ENCODE peak calls at places on chromosomes 13 and 19, in eight cellular contexts. S is hepatocyte, B is cardiac muscle cell, W is psoas muscle, Y is lower lobe of right lung, H is gastrocnemius medialis, N is left ventricle myocardium inferior, L is pancreas. O is an unnamed sample.
A peak's percentile ranks its signal among the peaks of the same experiment; 100 is the strongest.

GRCh38 chr13:32056316-32056715 is 24.7 kb downstream of the FRY start:
- DNase-seq in S (no peak), B (no peak), W (no peak), Y (no peak), H (no peak), N (no peak), L (no peak), O (no peak)

GRCh38 chr19:18531485-18531884 is 9.6 kb upstream of the ELL start:
- DNase-seq in S (no peak), B (no peak), W (no peak), Y (no peak), H (no peak), N (no peak), L (no peak), O (no peak)

GRCh38 chr19:56839665-56840451 is 668 bp downstream of the PEG3 start:
- DNase-seq in S (no peak), B (peak; percentile 96), W (peak; percentile 93), Y (peak; percentile 89), H (peak; percentile 75), N (peak; percentile 93), L (peak; percentile 95), O (peak; percentile 72)

GRCh38 chr13:37058801-37059135 is 720 bp downstream of the SUPT20H start:
- DNase-seq in S (peak; percentile 49), B (peak; percentile 34), W (no peak), Y (no peak), H (no peak), N (no peak), L (no peak), O (peak; percentile 40)

GRCh38 chr13:73250061-73250460 is 191.3 kb downstream of the KLF5 start:
- DNase-seq in S (no peak), B (no peak), W (no peak), Y (no peak), H (no peak), N (no peak), L (no peak), O (no peak)

GRCh38 chr19:30078381-30078910 is 136.4 kb downstream of the URI1 start:
- DNase-seq in S (no peak), B (no peak), W (peak; percentile 20), Y (no peak), H (no peak), N (no peak), L (no peak), O (no peak)

GRCh38 chr13:48585456-48585840 is 52.6 kb upstream of the RCBTB2 start:
- DNase-seq in S (no peak), B (peak; percentile 88), W (no peak), Y (no peak), H (no peak), N (no peak), L (no peak), O (peak; percentile 9)

GRCh38 chr13:36766295-36766694 is 52.7 kb upstream of the RFXAP start:
- DNase-seq in S (no peak), B (peak; percentile 74), W (no peak), Y (no peak), H (no peak), N (no peak), L (no peak), O (peak; percentile 66)

GRCh38 chr13:60139272-60139671 is 24.5 kb downstream of the DIAPH3 start:
- DNase-seq in S (no peak), B (no peak), W (no peak), Y (no peak), H (no peak), N (no peak), L (no peak), O (peak; percentile 63)

GRCh38 chr13:110523838-110524237 is 37.7 kb downstream of the RAB20 start:
- DNase-seq in S (no peak), B (no peak), W (no peak), Y (no peak), H (no peak), N (no peak), L (no peak), O (no peak)

GRCh38 chr13:84037937-84038464 is 155.7 kb upstream of the SLITRK1 start:
- DNase-seq in S (no peak), B (no peak), W (no peak), Y (no peak), H (no peak), N (no peak), L (no peak), O (no peak)

GRCh38 chr13:37106642-37107041 is 1.2 kb upstream of the CSNK1A1L start:
- DNase-seq in S (no peak), B (no peak), W (no peak), Y (no peak), H (no peak), N (no peak), L (no peak), O (no peak)

GRCh38 chr19:19345232-19345631 is 24.6 kb downstream of the MAU2 start:
- DNase-seq in S (no peak), B (no peak), W (no peak), Y (no peak), H (no peak), N (no peak), L (no peak), O (no peak)

GRCh38 chr13:27854606-27855005 is 62.3 kb downstream of the GSX1 start:
- DNase-seq in S (no peak), B (no peak), W (no peak), Y (no peak), H (no peak), N (no peak), L (no peak), O (no peak)

GRCh38 chr19:13835791-13836723 is 40.8 kb downstream of the ZSWIM4 start:
- DNase-seq in S (no peak), B (no peak), W (peak; percentile 81), Y (peak; percentile 82), H (no peak), N (peak; percentile 62), L (peak; percentile 24), O (no peak)

GRCh38 chr19:29687897-29688728 is 22.9 kb downstream of the PLEKHF1 start:
- DNase-seq in S (no peak), B (peak; percentile 73), W (peak; percentile 68), Y (no peak), H (no peak), N (no peak), L (no peak), O (peak; percentile 51)

GRCh38 chr19:52896431-52897148 is 845 bp downstream of the ZNF320 start:
- DNase-seq in S (peak; percentile 66), B (peak; percentile 21), W (peak; percentile 58), Y (peak; percentile 53), H (no peak), N (no peak), L (peak; percentile 33), O (peak; percentile 10)

GRCh38 chr19:6417713-6418561 is 6.7 kb downstream of the KHSRP start:
- DNase-seq in S (no peak), B (peak; percentile 37), W (peak; percentile 70), Y (no peak), H (no peak), N (no peak), L (no peak), O (no peak)

GRCh38 chr19:39083983-39084731 is at the start of gene ACP7:
- DNase-seq in S (peak; percentile 41), B (no peak), W (no peak), Y (no peak), H (no peak), N (no peak), L (no peak), O (no peak)

GRCh38 chr19:45253396-45254027 is 2.4 kb downstream of the MARK4 start:
- DNase-seq in S (no peak), B (peak; percentile 32), W (no peak), Y (no peak), H (no peak), N (no peak), L (no peak), O (peak; percentile 16)

GRCh38 chr13:74870865-74871264 is 611.1 kb downstream of the TBC1D4 start:
- DNase-seq in S (no peak), B (peak; percentile 18), W (no peak), Y (no peak), H (no peak), N (no peak), L (no peak), O (no peak)

GRCh38 chr19:55146078-55146647 is 2.8 kb downstream of the TNNT1 start:
- DNase-seq in S (no peak), B (peak; percentile 24), W (no peak), Y (no peak), H (no peak), N (no peak), L (no peak), O (no peak)
- TF ChIP-seq CTCF in S (peak; percentile 57), B (peak; percentile 56), W (peak; percentile 36), Y (no peak), H (peak; percentile 70), N (peak; percentile 47), L (no peak), O (peak; percentile 71)

GRCh38 chr19:50043967-50044366 is 18.2 kb downstream of the ZNF473 start:
- DNase-seq in S (no peak), B (no peak), W (no peak), Y (no peak), H (no peak), N (no peak), L (no peak), O (no peak)
- H3K36me3 ChIP-seq in S (peaks cover 4% of the 10 kb centered on the region), B (peaks cover 49% of the 10 kb centered on the region), W (peaks cover 79% of the 10 kb centered on the region), Y (peaks cover 76% of the 10 kb centered on the region), H (peaks cover 31% of the 10 kb centered on the region), N (peaks cover 92% of the 10 kb centered on the region), L (peaks cover 45% of the 10 kb centered on the region), O (peaks cover 80% of the 10 kb centered on the region)

GRCh38 chr13:77896536-77896935 is 22.1 kb downstream of the EDNRB start:
- DNase-seq in S (no peak), B (peak; percentile 86), W (no peak), Y (no peak), H (peak; percentile 16), N (no peak), L (no peak), O (peak; percentile 30)
- H3K27ac ChIP-seq in S (no peak overlapping the region), B (no peak overlapping the region), W (peak overlapping the region; percentile 28), Y (peak overlapping the region; percentile 53), H (peak overlapping the region; percentile 68), N (peak overlapping the region; percentile 87), L (no peak overlapping the region), O (no peak overlapping the region)

GRCh38 chr13:45219938-45220375 is 19.1 kb upstream of the KCTD4 start:
- DNase-seq in S (no peak), B (peak; percentile 46), W (no peak), Y (no peak), H (no peak), N (no peak), L (no peak), O (peak; percentile 39)

GRCh38 chr13:45225370-45225769 is 24.5 kb upstream of the KCTD4 start:
- DNase-seq in S (no peak), B (no peak), W (no peak), Y (no peak), H (no peak), N (no peak), L (no peak), O (no peak)

GRCh38 chr13:45224181-45224580 is 23.3 kb upstream of the KCTD4 start:
- DNase-seq in S (no peak), B (no peak), W (no peak), Y (no peak), H (no peak), N (no peak), L (no peak), O (peak; percentile 28)

GRCh38 chr13:45220403-45220802 is 19.6 kb upstream of the KCTD4 start:
- DNase-seq in S (no peak), B (no peak), W (no peak), Y (no peak), H (no peak), N (no peak), L (no peak), O (no peak)

DNA sequence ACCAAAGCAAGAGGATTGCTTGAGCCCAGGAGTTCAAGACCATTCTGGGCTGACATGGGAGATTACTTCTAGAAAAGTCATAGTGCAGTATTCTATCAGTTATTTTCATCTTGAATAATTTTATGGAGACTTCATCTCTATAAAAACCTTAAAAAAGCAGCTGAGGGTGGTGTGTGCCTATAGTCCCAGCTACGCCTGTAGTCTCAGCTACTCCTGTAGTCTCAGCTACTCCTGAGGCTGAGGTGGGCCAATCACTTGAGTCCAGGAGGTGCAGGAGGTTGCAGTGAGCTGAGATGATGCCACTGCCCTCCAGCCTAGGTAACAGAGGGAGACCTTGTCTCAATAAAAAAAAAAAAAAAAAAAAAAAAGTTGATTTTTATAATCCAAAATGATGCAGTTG is 22.1 kb upstream of the KCTD4 start:
- DNase-seq in S (no peak), B (no peak), W (no peak), Y (no peak), H (no peak), N (no peak), L (no peak), O (no peak)
- TF ChIP-seq CTCF in S (no peak), B (no peak), W (no peak), Y (no peak), H (no peak), N (no peak), L (no peak), O (no peak)

O was measured in brain microvascular endothelial cell.